ENCODE peak calls at places on chromosomes 13 and 19, in nine cellular contexts. One of them, this sample, is unnamed.

GRCh38 chr13:104006625-104007061 is 940.4 kb upstream of the SLC10A2 start:
- DNase-seq in smooth muscle cell of the brain vasculature: no peak
- DNase-seq in mammary epithelial cell: no peak
- DNase-seq in GM20000: no peak
- DNase-seq in lung microvascular endothelial cell: no peak
- DNase-seq in stimulated activated CD4-positive, alpha-beta T cell treated with anti-CD3 and anti-CD28 coated beads, Interleukin-1b, Interleukin-23, amount 100 ng/mL, for 24 hours: no peak
- DNase-seq in AG09309: no peak
- DNase-seq in CD8-positive, alpha-beta memory T cell: no peak
- DNase-seq in HT1080: peak; percentile 10
- DNase-seq in this sample: no peak

GRCh38 chr13:42272115-42272756 is at the start of gene AKAP11:
- DNase-seq in smooth muscle cell of the brain vasculature: no peak
- DNase-seq in mammary epithelial cell: peak; percentile 50
- DNase-seq in GM20000: no peak
- DNase-seq in lung microvascular endothelial cell: peak; percentile 64
- DNase-seq in stimulated activated CD4-positive, alpha-beta T cell treated with anti-CD3 and anti-CD28 coated beads, Interleukin-1b, Interleukin-23, amount 100 ng/mL, for 24 hours: peak; percentile 39
- DNase-seq in AG09309: no peak
- DNase-seq in CD8-positive, alpha-beta memory T cell: no peak
- DNase-seq in HT1080: peak; percentile 53
- DNase-seq in this sample: no peak

GRCh38 chr19:3796358-3796757 is 10.2 kb upstream of the MATK start:
- DNase-seq in smooth muscle cell of the brain vasculature: no peak
- DNase-seq in mammary epithelial cell: no peak
- DNase-seq in GM20000: no peak
- DNase-seq in lung microvascular endothelial cell: no peak
- DNase-seq in stimulated activated CD4-positive, alpha-beta T cell treated with anti-CD3 and anti-CD28 coated beads, Interleukin-1b, Interleukin-23, amount 100 ng/mL, for 24 hours: no peak
- DNase-seq in AG09309: no peak
- DNase-seq in CD8-positive, alpha-beta memory T cell: no peak
- DNase-seq in HT1080: no peak
- DNase-seq in this sample: no peak

GRCh38 chr19:50485284-50485955 is 8.8 kb upstream of the GARIN5A start:
- DNase-seq in smooth muscle cell of the brain vasculature: no peak
- DNase-seq in mammary epithelial cell: no peak
- DNase-seq in GM20000: no peak
- DNase-seq in lung microvascular endothelial cell: no peak
- DNase-seq in stimulated activated CD4-positive, alpha-beta T cell treated with anti-CD3 and anti-CD28 coated beads, Interleukin-1b, Interleukin-23, amount 100 ng/mL, for 24 hours: no peak
- DNase-seq in AG09309: no peak
- DNase-seq in CD8-positive, alpha-beta memory T cell: no peak
- DNase-seq in HT1080: no peak
- DNase-seq in this sample: peak; percentile 45

GRCh38 chr19:44557933-44558332 is 28.5 kb upstream of the CEACAM20 start:
- DNase-seq in smooth muscle cell of the brain vasculature: no peak
- DNase-seq in mammary epithelial cell: no peak
- DNase-seq in GM20000: no peak
- DNase-seq in lung microvascular endothelial cell: no peak
- DNase-seq in stimulated activated CD4-positive, alpha-beta T cell treated with anti-CD3 and anti-CD28 coated beads, Interleukin-1b, Interleukin-23, amount 100 ng/mL, for 24 hours: no peak
- DNase-seq in AG09309: no peak
- DNase-seq in CD8-positive, alpha-beta memory T cell: no peak
- DNase-seq in HT1080: no peak
- DNase-seq in this sample: no peak

GRCh38 chr13:39455534-39456175 is 147.3 kb downstream of the LHFPL6 start:
- DNase-seq in smooth muscle cell of the brain vasculature: no peak
- DNase-seq in mammary epithelial cell: no peak
- DNase-seq in GM20000: no peak
- DNase-seq in lung microvascular endothelial cell: peak; percentile 40
- DNase-seq in stimulated activated CD4-positive, alpha-beta T cell treated with anti-CD3 and anti-CD28 coated beads, Interleukin-1b, Interleukin-23, amount 100 ng/mL, for 24 hours: no peak
- DNase-seq in AG09309: no peak
- DNase-seq in CD8-positive, alpha-beta memory T cell: no peak
- DNase-seq in HT1080: no peak
- DNase-seq in this sample: no peak

GRCh38 chr13:71536201-71536600 is 330.8 kb downstream of the DACH1 start:
- DNase-seq in smooth muscle cell of the brain vasculature: no peak
- DNase-seq in mammary epithelial cell: no peak
- DNase-seq in GM20000: no peak
- DNase-seq in lung microvascular endothelial cell: no peak
- DNase-seq in stimulated activated CD4-positive, alpha-beta T cell treated with anti-CD3 and anti-CD28 coated beads, Interleukin-1b, Interleukin-23, amount 100 ng/mL, for 24 hours: no peak
- DNase-seq in AG09309: no peak
- DNase-seq in CD8-positive, alpha-beta memory T cell: no peak
- DNase-seq in HT1080: no peak
- DNase-seq in this sample: no peak

GRCh38 chr19:5138606-5139594 is 170.0 kb downstream of the KDM4B start:
- DNase-seq in smooth muscle cell of the brain vasculature: peak; percentile 26
- DNase-seq in mammary epithelial cell: peak; percentile 79
- DNase-seq in GM20000: peak; percentile 88
- DNase-seq in lung microvascular endothelial cell: peak; percentile 88
- DNase-seq in stimulated activated CD4-positive, alpha-beta T cell treated with anti-CD3 and anti-CD28 coated beads, Interleukin-1b, Interleukin-23, amount 100 ng/mL, for 24 hours: peak; percentile 38
- DNase-seq in AG09309: peak; percentile 38
- DNase-seq in CD8-positive, alpha-beta memory T cell: peak; percentile 72
- DNase-seq in HT1080: peak; percentile 90
- DNase-seq in this sample: peak; percentile 78